ENCODE peak calls at places on chromosomes 1 and 21, in ten cellular contexts. One of them, this sample, is unnamed.

GRCh38 chr1:179762241-179762640 is 19.1 kb downstream of the FAM163A start:
- DNase-seq in tibial artery: no peak
- DNase-seq in suprapubic skin: no peak
- DNase-seq in CD14-positive monocyte: no peak
- DNase-seq in vagina: no peak
- DNase-seq in kidney: no peak
- DNase-seq in cardiac muscle cell: no peak
- DNase-seq in cardiac fibroblast: no peak
- DNase-seq in breast epithelium: no peak
- DNase-seq in epithelial cell of esophagus: no peak
- DNase-seq in this sample: no peak

GRCh38 chr21:42392731-42393442 is 3.0 kb downstream of the TMPRSS3 start:
- DNase-seq in tibial artery: no peak
- DNase-seq in suprapubic skin: no peak
- DNase-seq in CD14-positive monocyte: no peak
- DNase-seq in vagina: no peak
- DNase-seq in kidney: no peak
- DNase-seq in cardiac muscle cell: no peak
- DNase-seq in cardiac fibroblast: no peak
- DNase-seq in breast epithelium: no peak
- DNase-seq in epithelial cell of esophagus: peak; percentile 26
- DNase-seq in this sample: no peak

GRCh38 chr21:35637431-35637830 is 422.9 kb downstream of the SETD4 start:
- DNase-seq in tibial artery: peak; percentile 69
- DNase-seq in suprapubic skin: no peak
- DNase-seq in CD14-positive monocyte: no peak
- DNase-seq in vagina: no peak
- DNase-seq in kidney: no peak
- DNase-seq in cardiac muscle cell: no peak
- DNase-seq in cardiac fibroblast: peak; percentile 90
- DNase-seq in breast epithelium: no peak
- DNase-seq in epithelial cell of esophagus: peak; percentile 15
- DNase-seq in this sample: peak; percentile 57

GRCh38 chr1:91499346-91499745 is 1.3 kb upstream of the CDC7 start:
- DNase-seq in tibial artery: no peak
- DNase-seq in suprapubic skin: no peak
- DNase-seq in CD14-positive monocyte: no peak
- DNase-seq in vagina: no peak
- DNase-seq in kidney: no peak
- DNase-seq in cardiac muscle cell: no peak
- DNase-seq in cardiac fibroblast: no peak
- DNase-seq in breast epithelium: no peak
- DNase-seq in epithelial cell of esophagus: no peak
- DNase-seq in this sample: no peak

GRCh38 chr21:27219068-27219467 is 252.2 kb upstream of the ADAMTS5 start:
- DNase-seq in tibial artery: no peak
- DNase-seq in suprapubic skin: no peak
- DNase-seq in CD14-positive monocyte: no peak
- DNase-seq in vagina: no peak
- DNase-seq in kidney: no peak
- DNase-seq in cardiac muscle cell: no peak
- DNase-seq in cardiac fibroblast: peak; percentile 89
- DNase-seq in breast epithelium: no peak
- DNase-seq in epithelial cell of esophagus: peak; percentile 73
- DNase-seq in this sample: no peak

GRCh38 chr1:67004176-67004575 is 49.8 kb downstream of the SLC35D1 start:
- DNase-seq in tibial artery: no peak
- DNase-seq in suprapubic skin: no peak
- DNase-seq in CD14-positive monocyte: no peak
- DNase-seq in vagina: no peak
- DNase-seq in kidney: no peak
- DNase-seq in cardiac muscle cell: no peak
- DNase-seq in cardiac fibroblast: no peak
- DNase-seq in breast epithelium: no peak
- DNase-seq in epithelial cell of esophagus: no peak
- DNase-seq in this sample: no peak

GRCh38 chr1:203306089-203306969 is 1.0 kb downstream of the BTG2 start:
- DNase-seq in tibial artery: peak; percentile 98
- DNase-seq in suprapubic skin: no peak
- DNase-seq in CD14-positive monocyte: no peak
- DNase-seq in vagina: no peak
- DNase-seq in kidney: peak; percentile 94
- DNase-seq in cardiac muscle cell: peak; percentile 57
- DNase-seq in cardiac fibroblast: peak; percentile 83
- DNase-seq in breast epithelium: peak; percentile 93
- DNase-seq in epithelial cell of esophagus: peak; percentile 92
- DNase-seq in this sample: no peak

GRCh38 chr1:234743866-234744581 is 134.0 kb upstream of the IRF2BP2 start:
- DNase-seq in tibial artery: no peak
- DNase-seq in suprapubic skin: no peak
- DNase-seq in CD14-positive monocyte: no peak
- DNase-seq in vagina: no peak
- DNase-seq in kidney: no peak
- DNase-seq in cardiac muscle cell: no peak
- DNase-seq in cardiac fibroblast: no peak
- DNase-seq in breast epithelium: no peak
- DNase-seq in epithelial cell of esophagus: peak; percentile 29
- DNase-seq in this sample: no peak

GRCh38 chr1:161855260-161855659 is 89.1 kb downstream of the ATF6 start:
- DNase-seq in tibial artery: no peak
- DNase-seq in suprapubic skin: no peak
- DNase-seq in CD14-positive monocyte: no peak
- DNase-seq in vagina: no peak
- DNase-seq in kidney: no peak
- DNase-seq in cardiac muscle cell: peak; percentile 30
- DNase-seq in cardiac fibroblast: no peak
- DNase-seq in breast epithelium: no peak
- DNase-seq in epithelial cell of esophagus: no peak
- DNase-seq in this sample: no peak

GRCh38 chr1:81391100-81391828 is 409.5 kb upstream of the ADGRL2 start:
- DNase-seq in tibial artery: no peak
- DNase-seq in suprapubic skin: no peak
- DNase-seq in CD14-positive monocyte: no peak
- DNase-seq in vagina: no peak
- DNase-seq in kidney: no peak
- DNase-seq in cardiac muscle cell: peak; percentile 20
- DNase-seq in cardiac fibroblast: no peak
- DNase-seq in breast epithelium: no peak
- DNase-seq in epithelial cell of esophagus: peak; percentile 2
- DNase-seq in this sample: no peak

GRCh38 chr1:24928631-24929090 is 1.4 kb downstream of the RUNX3 start:
- DNase-seq in tibial artery: no peak
- DNase-seq in suprapubic skin: no peak
- DNase-seq in CD14-positive monocyte: no peak
- DNase-seq in vagina: no peak
- DNase-seq in kidney: no peak
- DNase-seq in cardiac muscle cell: no peak
- DNase-seq in cardiac fibroblast: no peak
- DNase-seq in breast epithelium: no peak
- DNase-seq in epithelial cell of esophagus: no peak
- DNase-seq in this sample: no peak

DNA sequence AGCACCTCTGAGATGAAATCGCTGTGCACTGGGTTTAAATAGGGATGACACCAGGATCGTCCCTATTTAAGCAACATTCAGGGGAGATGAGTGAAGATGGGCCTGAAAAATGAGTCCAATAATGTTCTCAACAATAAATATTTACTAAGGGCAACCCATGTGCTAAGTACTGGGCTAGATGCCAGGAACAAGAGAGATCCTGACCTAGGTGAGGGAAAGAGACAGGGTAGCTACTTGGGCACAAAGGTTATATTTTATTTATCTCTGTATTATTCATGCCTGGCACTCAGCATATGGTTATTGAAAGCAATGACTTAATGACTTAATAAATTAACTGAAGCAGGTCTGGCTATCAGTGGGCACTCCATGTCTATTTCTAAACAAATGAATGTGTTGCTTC is 27.4 kb upstream of the AVPR1B start:
- DNase-seq in tibial artery: no peak
- DNase-seq in suprapubic skin: no peak
- DNase-seq in CD14-positive monocyte: no peak
- DNase-seq in vagina: no peak
- DNase-seq in kidney: no peak
- DNase-seq in cardiac muscle cell: no peak
- DNase-seq in cardiac fibroblast: no peak
- DNase-seq in breast epithelium: no peak
- DNase-seq in epithelial cell of esophagus: no peak
- DNase-seq in this sample: no peak
- TF ChIP-seq CTCF in tibial artery: no peak
- TF ChIP-seq CTCF in suprapubic skin: no peak
- TF ChIP-seq CTCF in CD14-positive monocyte: no peak
- TF ChIP-seq CTCF in vagina: no peak
- TF ChIP-seq CTCF in kidney: no peak
- TF ChIP-seq CTCF in cardiac muscle cell: no peak
- TF ChIP-seq CTCF in cardiac fibroblast: no peak
- TF ChIP-seq CTCF in breast epithelium: no peak
- TF ChIP-seq CTCF in epithelial cell of esophagus: no peak
- TF ChIP-seq CTCF in this sample: no peak

DNA sequence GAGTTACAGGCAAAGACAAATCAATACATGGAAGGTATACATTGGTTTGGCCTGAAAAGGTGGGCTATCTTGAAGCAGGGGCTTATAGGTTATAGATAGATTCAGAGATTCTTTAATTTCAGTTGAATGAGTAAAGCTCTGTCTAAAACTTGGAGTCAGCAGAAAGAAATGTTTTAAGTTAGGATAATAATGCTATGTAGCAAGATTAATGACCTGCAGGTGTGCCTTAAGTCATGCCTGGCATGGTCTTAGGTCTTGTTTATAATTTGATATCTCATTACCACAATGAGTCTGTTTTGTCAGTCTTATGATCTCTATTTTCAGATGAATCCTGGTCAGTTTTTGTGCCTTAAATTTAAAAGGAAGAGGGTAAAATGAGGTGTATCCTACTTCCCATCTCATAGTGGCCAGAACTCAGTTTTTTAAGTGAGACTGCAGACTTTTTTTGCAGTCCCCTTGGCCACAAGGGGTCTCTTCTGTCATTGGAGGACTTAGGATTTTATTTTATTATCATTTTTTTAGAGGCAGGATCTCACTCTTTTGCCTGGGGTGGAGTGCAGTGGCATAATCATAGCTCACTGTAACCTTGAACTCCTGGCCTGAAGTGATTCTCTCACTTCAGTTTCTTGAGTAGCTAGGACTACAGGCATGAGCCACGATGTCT is 21.3 kb upstream of the PGBD2 start:
- DNase-seq in tibial artery: no peak
- DNase-seq in suprapubic skin: no peak
- DNase-seq in CD14-positive monocyte: no peak
- DNase-seq in vagina: no peak
- DNase-seq in kidney: no peak
- DNase-seq in cardiac muscle cell: no peak
- DNase-seq in cardiac fibroblast: no peak
- DNase-seq in breast epithelium: no peak
- DNase-seq in epithelial cell of esophagus: no peak
- DNase-seq in this sample: no peak
- TF ChIP-seq CTCF in tibial artery: no peak
- TF ChIP-seq CTCF in suprapubic skin: no peak
- TF ChIP-seq CTCF in CD14-positive monocyte: no peak
- TF ChIP-seq CTCF in vagina: no peak
- TF ChIP-seq CTCF in kidney: no peak
- TF ChIP-seq CTCF in cardiac muscle cell: no peak
- TF ChIP-seq CTCF in cardiac fibroblast: no peak
- TF ChIP-seq CTCF in breast epithelium: no peak
- TF ChIP-seq CTCF in epithelial cell of esophagus: no peak
- TF ChIP-seq CTCF in this sample: no peak

DNA sequence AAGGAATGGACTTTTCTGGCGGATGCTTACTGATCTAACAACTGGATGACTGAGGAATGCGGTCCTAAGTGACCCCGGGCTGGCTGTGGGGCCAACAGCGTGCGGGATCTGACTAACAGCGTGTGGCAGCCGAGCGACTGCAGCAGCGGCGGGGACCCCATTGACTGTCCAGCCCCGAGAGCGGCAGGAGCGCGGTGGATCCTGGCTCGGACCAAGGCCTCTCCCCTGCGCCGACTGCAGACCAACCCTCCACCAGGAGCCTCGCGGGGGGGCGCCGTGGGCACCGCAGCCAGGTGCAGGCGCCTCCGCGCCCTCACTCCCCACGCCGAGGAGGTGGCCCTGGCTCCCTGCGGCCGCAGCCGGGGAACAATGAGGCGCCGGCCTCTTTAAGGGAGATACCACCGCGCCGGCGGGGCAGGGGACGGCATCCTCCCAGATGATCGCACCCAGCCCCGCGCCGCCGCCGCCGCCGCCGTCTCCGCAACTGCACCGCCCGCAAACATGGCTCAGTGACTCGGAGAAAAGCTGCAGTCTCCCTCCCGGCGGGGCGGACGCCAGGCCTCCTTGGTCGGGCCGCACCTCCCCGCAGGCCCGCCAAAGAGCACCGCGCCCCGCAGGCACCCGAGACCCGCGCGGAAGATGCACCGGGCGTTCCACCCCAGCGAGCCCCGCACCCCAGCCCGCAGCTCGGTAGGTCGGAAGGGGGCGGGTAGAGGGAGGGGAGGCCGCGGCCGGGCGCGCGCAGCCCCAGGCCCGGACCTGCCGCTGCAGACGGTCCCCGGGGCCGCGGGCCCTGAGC is 694 bp upstream of the PDIK1L start:
- DNase-seq in tibial artery: peak; percentile 77
- DNase-seq in suprapubic skin: peak; percentile 86
- DNase-seq in CD14-positive monocyte: peak; percentile 67
- DNase-seq in vagina: no peak
- DNase-seq in kidney: peak; percentile 93
- DNase-seq in cardiac muscle cell: peak; percentile 88
- DNase-seq in cardiac fibroblast: peak; percentile 68
- DNase-seq in breast epithelium: peak; percentile 68
- DNase-seq in epithelial cell of esophagus: peak; percentile 80
- DNase-seq in this sample: peak; percentile 94
- TF ChIP-seq CTCF in tibial artery: no peak
- TF ChIP-seq CTCF in suprapubic skin: no peak
- TF ChIP-seq CTCF in CD14-positive monocyte: no peak
- TF ChIP-seq CTCF in vagina: no peak
- TF ChIP-seq CTCF in kidney: no peak
- TF ChIP-seq CTCF in cardiac muscle cell: no peak
- TF ChIP-seq CTCF in cardiac fibroblast: no peak
- TF ChIP-seq CTCF in breast epithelium: no peak
- TF ChIP-seq CTCF in epithelial cell of esophagus: no peak
- TF ChIP-seq CTCF in this sample: no peak

DNA sequence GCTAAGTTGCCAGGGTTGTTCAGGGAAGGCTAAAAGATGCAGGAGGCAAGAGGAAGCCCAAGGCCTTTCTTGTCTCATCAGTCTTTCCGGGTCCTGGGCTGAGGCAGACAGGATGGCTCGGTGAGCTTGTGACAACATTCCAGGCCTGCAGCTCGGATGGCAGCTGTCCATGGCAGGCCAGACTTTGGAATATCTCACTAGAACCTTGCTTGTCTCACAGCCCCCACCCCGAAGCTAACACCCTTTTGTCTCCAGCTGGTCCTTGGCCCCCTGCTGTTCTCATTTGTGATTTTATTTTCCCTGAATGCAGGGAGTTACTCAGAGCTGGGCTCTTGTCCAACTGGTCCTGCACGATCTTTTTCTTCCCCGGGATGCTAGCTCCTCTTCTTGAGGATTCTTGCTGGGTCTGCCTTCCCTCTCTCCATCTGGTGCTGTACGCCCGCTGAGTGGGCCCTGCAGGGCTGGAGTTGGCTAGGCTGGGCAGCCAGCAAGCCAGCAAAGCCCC is 477.2 kb upstream of the CAMK1G start:
- DNase-seq in tibial artery: no peak
- DNase-seq in suprapubic skin: no peak
- DNase-seq in CD14-positive monocyte: no peak
- DNase-seq in vagina: no peak
- DNase-seq in kidney: no peak
- DNase-seq in cardiac muscle cell: no peak
- DNase-seq in cardiac fibroblast: peak; percentile 2
- DNase-seq in breast epithelium: no peak
- DNase-seq in epithelial cell of esophagus: peak; percentile 7
- DNase-seq in this sample: no peak
- TF ChIP-seq CTCF in tibial artery: no peak
- TF ChIP-seq CTCF in suprapubic skin: no peak
- TF ChIP-seq CTCF in CD14-positive monocyte: no peak
- TF ChIP-seq CTCF in vagina: no peak
- TF ChIP-seq CTCF in kidney: no peak
- TF ChIP-seq CTCF in cardiac muscle cell: no peak
- TF ChIP-seq CTCF in cardiac fibroblast: no peak
- TF ChIP-seq CTCF in breast epithelium: no peak
- TF ChIP-seq CTCF in epithelial cell of esophagus: no peak
- TF ChIP-seq CTCF in this sample: no peak